ENCODE peak calls at places on chromosomes 5 and 9, in four cellular contexts. P is A549, K is HepG2, O is K562. U is an unnamed sample.

GRCh38 chr5:159156839-159157238 is 52.5 kb downstream of the RNF145 start:
- DNase-seq in P (peak; percentile 81), K (peak; percentile 64), O (peak; percentile 72), U (no peak)

GRCh38 chr5:52603742-52604141 is 184.0 kb upstream of the ITGA1 start:
- DNase-seq in P (no peak), K (no peak), O (no peak), U (no peak)

GRCh38 chr9:69253057-69253456 is 72.0 kb upstream of the ENTREP1 start:
- DNase-seq in P (no peak), K (no peak), O (no peak), U (no peak)

GRCh38 chr9:116576386-116576785 is 110.7 kb upstream of the TRIM32 start:
- DNase-seq in P (no peak), K (no peak), O (no peak), U (no peak)

GRCh38 chr5:96572864-96573512 is 89.2 kb upstream of the CAST start:
- DNase-seq in P (peak; percentile 81), K (no peak), O (no peak), U (no peak)

GRCh38 chr9:76926324-76926731 is 20.4 kb upstream of the PRUNE2 start:
- DNase-seq in P (no peak), K (no peak), O (no peak), U (no peak)

GRCh38 chr9:130995399-130995941 is 13.5 kb upstream of the LAMC3 start:
- DNase-seq in P (peak; percentile 63), K (no peak), O (peak; percentile 66), U (no peak)

GRCh38 chr9:27653246-27653645 is 80.0 kb upstream of the C9orf72 start:
- DNase-seq in P (no peak), K (no peak), O (no peak), U (no peak)

GRCh38 chr9:36146666-36147065 is 10.1 kb downstream of the GLIPR2 start:
- DNase-seq in P (no peak), K (no peak), O (no peak), U (no peak)

GRCh38 chr9:117414906-117415583 is at the start of gene ASTN2:
- DNase-seq in P (no peak), K (no peak), O (no peak), U (peak; percentile 66)

GRCh38 chr5:14110680-14111079 is 32.5 kb upstream of the TRIO start:
- DNase-seq in P (peak; percentile 23), K (no peak), O (no peak), U (no peak)

GRCh38 chr9:138103111-138103823 is 225.7 kb downstream of the CACNA1B start:
- DNase-seq in P (no peak), K (no peak), O (no peak), U (no peak)

GRCh38 chr9:89137548-89138462 is 40.8 kb downstream of the SHC3 start:
- DNase-seq in P (peak; percentile 48), K (no peak), O (no peak), U (no peak)

GRCh38 chr5:137201876-137202275 is 297.2 kb downstream of the SPOCK1 start:
- DNase-seq in P (peak; percentile 31), K (no peak), O (no peak), U (no peak)

GRCh38 chr9:94100152-94100879 is 16.1 kb downstream of the PTPDC1 start:
- DNase-seq in P (no peak), K (no peak), O (no peak), U (no peak)

GRCh38 chr5:7245401-7245800 is 150.5 kb upstream of the ADCY2 start:
- DNase-seq in P (no peak), K (no peak), O (no peak), U (no peak)

GRCh38 chr5:93088997-93089396 is 492.0 kb downstream of the NR2F1-AS1 start:
- DNase-seq in P (no peak), K (no peak), O (no peak), U (no peak)

GRCh38 chr5:96961053-96961452 is 25.2 kb downstream of the LNPEP start:
- DNase-seq in P (no peak), K (no peak), O (no peak), U (no peak)

GRCh38 chr5:139446956-139447779 is 7.8 kb upstream of the DNAJC18 start:
- DNase-seq in P (no peak), K (no peak), O (no peak), U (no peak)

GRCh38 chr9:71844808-71845207 is 66.2 kb downstream of the ABHD17B start:
- DNase-seq in P (no peak), K (no peak), O (no peak), U (no peak)

GRCh38 chr5:150645070-150645700 is 4.7 kb downstream of the SYNPO start:
- DNase-seq in P (no peak), K (no peak), O (no peak), U (no peak)

DNA sequence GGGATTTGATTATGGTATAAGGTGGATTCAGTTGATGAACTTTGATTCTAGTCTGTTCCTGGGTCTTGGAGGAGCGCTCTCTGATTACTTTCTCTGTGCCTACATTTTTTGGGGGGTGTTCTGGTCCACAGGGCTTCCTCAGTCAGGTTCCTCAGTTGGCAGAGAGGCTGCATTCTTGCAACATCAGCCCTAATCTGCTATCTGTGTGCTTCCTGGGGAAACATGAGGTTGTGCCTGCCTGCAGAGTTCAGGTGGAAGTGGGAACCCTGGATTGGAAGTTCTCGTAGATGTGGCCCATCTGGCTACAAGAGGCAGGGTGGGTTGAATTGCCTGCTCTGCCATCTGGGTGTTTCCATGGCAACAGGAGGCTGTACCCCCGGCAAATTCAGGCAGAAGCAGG is 24.5 kb downstream of the POLK start:
- DNase-seq in P (no peak), K (no peak), O (no peak), U (no peak)
- TF ChIP-seq HMGXB4 in P (no peak), K (no peak), O (no peak), U (no peak)

GRCh38 chr9:105608685-105609598 is 51.0 kb downstream of the FKTN start:
- DNase-seq in P (peak; percentile 52), K (peak; percentile 50), O (peak; percentile 44), U (no peak)
- TF ChIP-seq CTCF in P (peak; percentile 67), K (peak; percentile 60), O (peak; percentile 34), U (peak; percentile 23)

DNA sequence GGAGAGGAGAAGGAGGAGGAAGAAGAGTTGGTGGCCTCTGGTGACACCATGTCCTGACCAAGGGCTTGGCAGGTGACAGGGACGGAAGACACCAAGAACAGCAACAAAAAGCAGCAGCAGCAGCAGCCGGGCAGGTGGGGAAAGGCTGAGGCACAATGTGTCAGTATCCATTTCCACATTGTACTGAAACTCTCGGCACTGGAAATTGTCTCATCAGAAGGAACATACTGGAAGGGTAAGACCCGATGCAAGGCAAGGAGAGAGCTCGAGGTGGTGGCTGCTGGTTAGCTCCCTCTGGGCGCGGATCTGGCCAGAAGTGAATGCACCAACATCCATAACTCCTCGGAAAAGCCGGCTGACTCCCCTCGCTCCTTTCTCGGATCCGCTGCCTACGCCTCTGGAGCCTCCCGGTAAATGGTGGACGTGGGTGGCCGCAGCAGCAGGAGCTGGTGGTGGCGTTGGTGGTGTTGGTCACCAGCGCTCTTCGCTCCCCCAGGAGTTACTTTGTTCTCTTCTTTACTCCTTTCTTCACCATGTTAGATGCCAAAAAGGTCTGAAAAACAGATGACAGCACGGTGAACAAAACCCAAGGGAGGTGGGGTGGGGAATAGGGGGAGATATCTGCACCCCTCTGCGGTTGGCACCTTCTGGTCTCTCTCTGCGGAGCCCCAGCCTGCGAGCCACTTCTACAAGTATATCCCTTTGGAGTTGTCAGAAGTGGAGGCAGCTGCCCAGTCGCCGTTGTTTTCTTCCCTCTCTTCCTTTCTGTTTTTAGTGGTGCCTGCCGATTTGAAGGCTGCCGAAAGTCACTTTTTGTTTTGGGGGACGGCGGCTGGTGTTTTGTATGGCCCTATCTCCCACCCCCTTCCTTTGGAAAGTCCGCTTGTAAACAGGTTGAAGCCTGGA is 463 bp downstream of the FGF10 start:
- DNase-seq in P (no peak), K (no peak), O (no peak), U (peak; percentile 28)
- TF ChIP-seq HMGXB4 in P (no peak), K (no peak), O (no peak), U (no peak)

GRCh38 chr5:112690605-112691340 is 46.9 kb upstream of the APC start:
- DNase-seq in P (no peak), K (no peak), O (no peak), U (no peak)

GRCh38 chr5:112692472-112692871 is 45.2 kb upstream of the APC start:
- DNase-seq in P (no peak), K (no peak), O (no peak), U (no peak)

GRCh38 chr5:112689510-112689909 is 48.2 kb upstream of the APC start:
- DNase-seq in P (no peak), K (no peak), O (no peak), U (no peak)

GRCh38 chr5:112691758-112692157 is 45.9 kb upstream of the APC start:
- DNase-seq in P (peak; percentile 68), K (peak; percentile 65), O (peak; percentile 50), U (peak; percentile 49)

DNA sequence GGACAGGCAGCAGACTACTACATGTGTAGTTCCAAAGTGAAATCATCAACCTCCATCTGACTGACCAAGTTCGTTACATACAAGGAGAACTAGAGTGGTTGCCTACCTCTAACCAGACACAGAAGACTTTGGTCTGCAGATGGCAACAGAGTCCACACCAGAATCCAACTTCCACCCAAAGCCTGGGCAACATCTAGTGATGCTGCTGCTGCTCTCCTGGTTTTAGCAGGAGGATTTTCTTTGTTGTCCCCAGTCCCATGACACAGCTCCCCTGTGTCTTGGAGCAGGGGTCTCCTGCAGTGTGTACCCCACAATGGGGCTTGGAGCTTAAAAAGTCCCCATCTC is 46.4 kb upstream of the APC start:
- DNase-seq in P (no peak), K (no peak), O (no peak), U (no peak)
- TF ChIP-seq CTCF in P (no peak), K (no peak), O (no peak), U (no peak)

GRCh38 chr9:3468407-3469205 is 57.2 kb downstream of the RFX3 start:
- DNase-seq in P (no peak), K (no peak), O (no peak), U (no peak)
- TF ChIP-seq HMGXB4 in P (no peak), K (no peak), O (no peak), U (no peak)

DNA sequence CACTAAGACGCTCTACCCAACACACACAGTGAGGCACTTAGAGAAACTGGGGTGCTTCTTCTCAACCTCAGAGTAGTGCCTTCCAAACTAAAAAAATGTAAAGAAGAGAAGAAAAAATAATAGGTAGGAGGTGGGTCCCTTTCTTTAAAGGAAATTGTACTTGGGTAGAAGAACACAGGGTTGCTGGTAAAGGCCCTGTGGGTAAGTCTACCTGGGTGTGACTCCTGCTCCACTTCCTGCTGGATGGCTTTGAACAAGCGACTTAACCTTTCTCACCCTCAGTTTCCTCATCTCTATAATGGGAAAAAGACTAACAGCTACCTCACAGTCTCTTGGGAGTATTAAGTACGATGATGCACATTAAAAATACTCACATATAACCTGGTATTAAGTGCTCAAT is 32.1 kb upstream of the GLRA1 start:
- DNase-seq in P (no peak), K (no peak), O (no peak), U (no peak)
- TF ChIP-seq CTCF in P (no peak), K (no peak), O (no peak), U (no peak)

U was measured in WTC11.